ENCODE peak calls at places on chromosomes 3 and 15, in five cellular contexts. K, P, X, L and D are unnamed samples.

GRCh38 chr3:72492240-72492639 is 356.0 kb downstream of the SHQ1 start:
- DNase-seq in X (no peak), P (no peak), L (peak; percentile 95), K (no peak), D (no peak)

GRCh38 chr15:43209059-43209824 is 11.6 kb downstream of the EPB42 start:
- DNase-seq in X (no peak), P (peak; percentile 6), K (no peak), L (peak; percentile 59), D (no peak)

GRCh38 chr15:69906256-69907185 is 191.2 kb downstream of the TLE3 start:
- DNase-seq in X (no peak), K (no peak), P (peak; percentile 15), L (no peak), D (no peak)

GRCh38 chr15:57580866-57581265 is 10.8 kb upstream of the MYZAP start:
- DNase-seq in P (no peak), K (no peak), X (no peak), L (no peak), D (no peak)

GRCh38 chr3:197428117-197428761 is 127.5 kb downstream of the BDH1 start:
- DNase-seq in K (no peak), L (peak; percentile 83), P (no peak), X (peak; percentile 32), D (no peak)

GRCh38 chr3:129025691-129026435 is 24.8 kb downstream of the EFCC1 start:
- DNase-seq in X (no peak), P (no peak), L (peak; percentile 53), K (no peak), D (no peak)

GRCh38 chr15:40103864-40104271 is 4.8 kb downstream of the BMF start:
- DNase-seq in P (peak; percentile 91), K (no peak), X (no peak), L (no peak), D (no peak)

GRCh38 chr3:194231840-194232832 is 96.2 kb downstream of the HES1 start:
- DNase-seq in K (no peak), X (no peak), P (no peak), L (no peak), D (no peak)

GRCh38 chr3:141375381-141376301 is 7.3 kb downstream of the ZBTB38 start:
- DNase-seq in X (no peak), K (no peak), P (no peak), L (no peak), D (no peak)

GRCh38 chr3:177731644-177732268 is 534.5 kb upstream of the TBL1XR1 start:
- DNase-seq in K (no peak), P (no peak), L (peak; percentile 33), X (no peak), D (no peak)

GRCh38 chr3:141875893-141876380 is 506 bp upstream of the ATP1B3 start:
- DNase-seq in L (no peak), K (no peak), P (no peak), X (peak; percentile 40), D (no peak)

GRCh38 chr3:187165144-187165543 is 25.8 kb upstream of the RPL39L start:
- DNase-seq in L (peak; percentile 59), P (peak; percentile 81), K (peak; percentile 26), X (peak; percentile 45), D (peak; percentile 66)

GRCh38 chr3:140424211-140424610 is 253.7 kb upstream of the TRIM42 start:
- DNase-seq in K (no peak), P (no peak), L (peak; percentile 12), X (no peak), D (no peak)